ENCODE peak calls at places on chromosomes 4 and X, in four cellular contexts. One of them, this sample, is unnamed.

GRCh38 chrX:39836802-39837420 is 260.8 kb downstream of the BCOR start:
- DNase-seq in astrocyte: no peak
- DNase-seq in H9: no peak
- DNase-seq in mesendoderm: no peak
- DNase-seq in this sample: no peak

GRCh38 chr4:76562161-76562560 is 127.1 kb downstream of the SHROOM3 start:
- DNase-seq in H9: no peak
- DNase-seq in astrocyte: peak
- DNase-seq in mesendoderm: no peak
- DNase-seq in this sample: no peak

GRCh38 chr4:100117749-100118148 is 72.5 kb downstream of the DDIT4L start:
- DNase-seq in astrocyte: no peak
- DNase-seq in H9: no peak
- DNase-seq in mesendoderm: no peak
- DNase-seq in this sample: no peak

GRCh38 chrX:16239211-16239610 is 71.9 kb downstream of the MAGEB17 start:
- DNase-seq in H9: no peak
- DNase-seq in astrocyte: peak
- DNase-seq in mesendoderm: no peak
- DNase-seq in this sample: peak

GRCh38 chr4:60461551-60461950 is 738.6 kb upstream of the ADGRL3 start:
- DNase-seq in astrocyte: no peak
- DNase-seq in mesendoderm: no peak
- DNase-seq in H9: no peak
- DNase-seq in this sample: no peak

GRCh38 chr4:83011779-83012630 is 1.4 kb upstream of the LIN54 start:
- DNase-seq in H9: peak
- DNase-seq in mesendoderm: peak
- DNase-seq in astrocyte: no peak
- DNase-seq in this sample: no peak

GRCh38 chr4:184845367-184846011 is 19.7 kb upstream of the ACSL1 start:
- DNase-seq in H9: no peak
- DNase-seq in astrocyte: peak
- DNase-seq in mesendoderm: no peak
- DNase-seq in this sample: peak

GRCh38 chrX:32480019-32480418 is 731.3 kb downstream of the DMD start:
- DNase-seq in H9: no peak
- DNase-seq in mesendoderm: no peak
- DNase-seq in astrocyte: no peak
- DNase-seq in this sample: no peak

GRCh38 chr4:89298160-89298559 is 9.4 kb downstream of the GPRIN3 start:
- DNase-seq in astrocyte: no peak
- DNase-seq in H9: no peak
- DNase-seq in mesendoderm: no peak
- DNase-seq in this sample: no peak

GRCh38 chr4:105666693-105667092 is 41.8 kb downstream of the INTS12 start:
- DNase-seq in mesendoderm: peak
- DNase-seq in H9: no peak
- DNase-seq in astrocyte: peak
- DNase-seq in this sample: no peak

GRCh38 chr4:27594917-27595316 is 734.3 kb downstream of the STIM2 start:
- DNase-seq in H9: no peak
- DNase-seq in astrocyte: no peak
- DNase-seq in mesendoderm: no peak
- DNase-seq in this sample: no peak

GRCh38 chr4:16809064-16809463 is 89.4 kb downstream of the LDB2 start:
- DNase-seq in astrocyte: no peak
- DNase-seq in mesendoderm: no peak
- DNase-seq in H9: no peak
- DNase-seq in this sample: no peak

GRCh38 chr4:106773106-106773905 is 262.8 kb downstream of the DKK2 start:
- DNase-seq in astrocyte: peak
- DNase-seq in mesendoderm: no peak
- DNase-seq in H9: no peak
- DNase-seq in this sample: no peak

GRCh38 chr4:24802648-24803047 is 7.3 kb downstream of the SOD3 start:
- DNase-seq in mesendoderm: no peak
- DNase-seq in H9: no peak
- DNase-seq in astrocyte: no peak
- DNase-seq in this sample: no peak

GRCh38 chrX:97380200-97380599 is 496.5 kb downstream of the RPA4 start:
- DNase-seq in H9: no peak
- DNase-seq in astrocyte: no peak
- DNase-seq in mesendoderm: no peak
- DNase-seq in this sample: no peak

GRCh38 chrX:51743179-51743957 is at the start of gene GSPT2:
- DNase-seq in astrocyte: peak
- DNase-seq in mesendoderm: peak
- DNase-seq in H9: peak
- DNase-seq in this sample: no peak

GRCh38 chrX:107542500-107542899 is 85.8 kb upstream of the PRPS1 start:
- DNase-seq in H9: peak
- DNase-seq in mesendoderm: peak
- DNase-seq in astrocyte: peak
- DNase-seq in this sample: no peak

GRCh38 chr4:72295966-72296557 is 264.3 kb downstream of the NPFFR2 start:
- DNase-seq in astrocyte: peak
- DNase-seq in mesendoderm: peak
- DNase-seq in H9: no peak
- DNase-seq in this sample: no peak

GRCh38 chr4:103054030-103054429 is 22.5 kb downstream of the SLC9B2 start:
- DNase-seq in mesendoderm: no peak
- DNase-seq in astrocyte: no peak
- DNase-seq in H9: no peak
- DNase-seq in this sample: no peak

GRCh38 chr4:5472166-5472565 is 236.2 kb downstream of the EVC2 start:
- DNase-seq in astrocyte: no peak
- DNase-seq in mesendoderm: no peak
- DNase-seq in H9: no peak
- DNase-seq in this sample: no peak
- H3K4me2 ChIP-seq in astrocyte: no peak
- H3K4me2 ChIP-seq in mesendoderm: no peak
- H3K4me2 ChIP-seq in H9: no peak
- H3K4me2 ChIP-seq in this sample: no peak

DNA sequence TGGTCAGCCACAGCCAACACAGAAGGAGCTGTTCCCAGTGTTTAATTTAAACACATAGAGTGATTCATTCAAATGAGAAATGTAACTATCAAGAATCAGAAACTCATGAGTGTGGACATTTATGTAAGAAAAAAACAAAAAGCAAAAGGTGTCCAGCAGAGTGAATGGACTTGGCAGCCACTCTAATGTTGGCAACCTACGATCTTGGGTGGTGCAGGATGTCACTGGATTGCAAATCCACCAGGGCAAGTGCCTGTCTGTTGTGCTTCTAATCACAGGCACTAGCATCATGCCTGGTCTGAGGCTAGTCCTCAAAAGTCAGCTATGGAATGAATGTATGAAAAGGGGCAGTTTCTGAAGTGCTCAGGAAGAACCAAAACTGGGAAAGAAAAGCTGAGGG is 277.7 kb upstream of the CLNK start:
- DNase-seq in astrocyte: no peak
- DNase-seq in H9: no peak
- DNase-seq in mesendoderm: no peak
- DNase-seq in this sample: no peak
- H3K9ac ChIP-seq in astrocyte: no peak
- H3K9ac ChIP-seq in H9: no peak
- H3K9ac ChIP-seq in mesendoderm: no peak
- H3K9ac ChIP-seq in this sample: no peak

DNA sequence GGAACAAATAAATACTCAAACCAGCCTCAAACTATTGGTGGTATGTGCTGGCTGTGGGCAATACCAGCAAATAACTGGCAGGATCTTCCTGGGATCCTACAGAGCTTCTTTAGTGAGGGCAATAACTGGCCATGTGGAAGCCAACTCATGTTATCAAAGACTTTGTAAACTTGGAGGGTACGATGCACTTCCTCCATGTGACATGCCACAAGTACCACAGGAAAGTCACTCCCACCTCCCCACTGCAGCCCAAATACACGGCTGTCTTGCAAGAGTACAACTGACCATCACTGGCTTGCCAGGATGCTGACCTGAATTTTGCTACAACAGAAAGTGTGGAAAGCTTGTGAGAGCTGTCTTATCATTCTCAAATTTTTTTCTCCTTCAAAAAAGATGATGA is 93.3 kb upstream of the MAML3 start:
- DNase-seq in mesendoderm: no peak
- DNase-seq in astrocyte: no peak
- DNase-seq in H9: no peak
- DNase-seq in this sample: no peak
- H3K4me2 ChIP-seq in mesendoderm: no peak
- H3K4me2 ChIP-seq in astrocyte: no peak
- H3K4me2 ChIP-seq in H9: no peak
- H3K4me2 ChIP-seq in this sample: no peak

DNA sequence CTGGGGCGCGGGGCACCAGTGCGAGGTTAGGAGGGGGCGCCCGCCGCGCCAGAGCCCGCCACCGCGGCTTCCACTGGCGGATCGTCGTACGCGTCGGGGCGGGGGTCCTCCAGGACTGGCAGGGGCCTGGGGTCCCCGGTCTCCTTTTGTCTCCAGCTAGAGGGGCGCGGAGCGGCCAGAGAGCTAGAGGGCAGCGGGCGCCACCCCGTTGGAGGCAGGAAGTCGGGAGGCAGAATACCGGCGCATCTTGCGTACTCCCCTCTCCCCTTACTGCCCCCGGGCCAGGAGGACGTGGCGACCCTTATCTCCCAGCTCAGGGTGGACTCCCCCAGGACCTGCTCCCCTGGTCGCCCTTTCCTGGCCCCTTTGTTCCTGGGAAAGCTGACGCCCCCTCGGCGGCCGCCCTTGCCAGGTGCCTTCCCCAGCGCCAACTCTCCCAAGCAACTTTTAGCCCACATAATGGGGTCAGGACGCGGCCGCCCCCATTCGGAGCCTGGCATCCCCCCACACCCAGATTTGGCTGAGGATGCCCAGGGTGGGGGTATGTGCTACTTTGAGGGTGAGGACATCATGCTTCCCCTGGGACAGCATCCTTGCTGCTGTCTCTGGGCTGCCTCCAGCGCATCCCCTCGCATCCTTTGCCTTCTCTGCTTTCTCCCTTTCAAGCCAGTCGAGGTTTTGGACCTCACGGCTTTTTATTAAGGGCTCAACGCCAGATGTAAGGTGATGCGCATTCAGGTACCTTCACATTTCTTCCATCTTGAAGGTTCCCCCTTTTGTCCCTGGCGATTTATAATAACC is 976 bp downstream of the CNKSR2 start:
- DNase-seq in astrocyte: no peak
- DNase-seq in H9: peak
- DNase-seq in mesendoderm: peak
- DNase-seq in this sample: no peak
- H3K9ac ChIP-seq in astrocyte: peak
- H3K9ac ChIP-seq in H9: no peak
- H3K9ac ChIP-seq in mesendoderm: peak
- H3K9ac ChIP-seq in this sample: no peak

DNA sequence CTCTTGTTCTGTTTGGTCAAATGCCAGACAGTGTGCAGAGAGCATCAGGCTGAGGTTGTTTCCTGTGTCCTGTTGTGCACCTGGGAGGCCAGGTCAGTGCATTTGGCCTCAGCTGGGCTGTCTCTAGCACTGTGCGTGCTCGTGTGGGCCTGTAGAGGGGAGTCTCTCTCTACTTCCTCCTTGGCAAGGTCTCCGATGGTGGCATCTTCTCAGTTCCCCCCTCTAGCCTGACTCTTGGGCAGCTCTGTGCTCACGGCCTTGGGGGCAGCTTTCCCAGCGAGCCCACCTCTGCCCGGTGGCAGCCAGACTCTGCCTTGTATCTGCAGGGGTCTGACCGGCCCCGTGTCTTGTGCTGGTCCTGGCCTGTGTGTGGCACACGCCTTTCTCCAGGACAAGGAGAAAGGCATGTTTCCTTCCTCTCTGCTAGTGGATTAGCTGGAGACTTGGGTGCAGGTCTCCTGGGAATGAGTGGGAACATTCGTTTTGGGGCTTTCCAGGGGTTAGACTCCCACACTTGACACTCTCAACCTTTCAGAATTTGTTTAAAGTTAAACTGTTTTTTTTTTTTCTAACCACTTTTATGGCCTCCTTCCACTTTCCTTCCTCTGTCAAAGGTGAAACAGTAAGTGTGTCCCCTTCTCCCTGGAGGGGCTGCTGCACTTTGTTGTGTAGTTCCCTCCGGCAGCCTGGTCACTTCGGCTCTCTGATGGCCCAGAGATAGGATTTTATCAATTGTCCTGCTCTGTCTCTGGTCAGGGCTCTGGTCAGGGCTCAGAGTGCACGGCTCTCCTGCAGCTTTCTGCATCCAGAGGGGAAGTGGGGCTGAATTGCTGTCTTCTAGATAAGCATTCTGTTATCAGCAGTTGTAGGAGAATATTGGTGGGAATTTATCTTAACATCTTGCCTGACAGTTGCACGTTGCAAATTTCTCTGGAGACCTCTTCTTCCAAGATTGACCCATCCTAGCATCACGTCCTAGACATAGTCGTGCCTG is 62.5 kb downstream of the FAM193A start:
- DNase-seq in H9: peak
- DNase-seq in mesendoderm: peak
- DNase-seq in astrocyte: no peak
- DNase-seq in this sample: no peak
- H3K4me2 ChIP-seq in H9: no peak
- H3K4me2 ChIP-seq in mesendoderm: no peak
- H3K4me2 ChIP-seq in astrocyte: no peak
- H3K4me2 ChIP-seq in this sample: no peak

GRCh38 chr4:148442830-148443549 is 776 bp upstream of the NR3C2 start:
- DNase-seq in astrocyte: no peak
- DNase-seq in H9: no peak
- DNase-seq in mesendoderm: no peak
- DNase-seq in this sample: no peak

GRCh38 chr4:148445071-148445902 is 3.1 kb upstream of the NR3C2 start:
- DNase-seq in astrocyte: no peak
- DNase-seq in mesendoderm: peak
- DNase-seq in H9: peak
- DNase-seq in this sample: no peak

GRCh38 chr4:148445903-148446261 is 3.7 kb upstream of the NR3C2 start:
- DNase-seq in H9: no peak
- DNase-seq in mesendoderm: peak
- DNase-seq in astrocyte: no peak
- DNase-seq in this sample: no peak

GRCh38 chr4:148443550-148444295 is 1.5 kb upstream of the NR3C2 start:
- DNase-seq in H9: no peak
- DNase-seq in mesendoderm: peak
- DNase-seq in astrocyte: no peak
- DNase-seq in this sample: no peak

GRCh38 chr4:148444296-148445070 is 2.3 kb upstream of the NR3C2 start:
- DNase-seq in mesendoderm: peak
- DNase-seq in H9: peak
- DNase-seq in astrocyte: no peak
- DNase-seq in this sample: no peak
- H3K9ac ChIP-seq in mesendoderm: peak
- H3K9ac ChIP-seq in H9: no peak
- H3K9ac ChIP-seq in astrocyte: no peak
- H3K9ac ChIP-seq in this sample: no peak

DNA sequence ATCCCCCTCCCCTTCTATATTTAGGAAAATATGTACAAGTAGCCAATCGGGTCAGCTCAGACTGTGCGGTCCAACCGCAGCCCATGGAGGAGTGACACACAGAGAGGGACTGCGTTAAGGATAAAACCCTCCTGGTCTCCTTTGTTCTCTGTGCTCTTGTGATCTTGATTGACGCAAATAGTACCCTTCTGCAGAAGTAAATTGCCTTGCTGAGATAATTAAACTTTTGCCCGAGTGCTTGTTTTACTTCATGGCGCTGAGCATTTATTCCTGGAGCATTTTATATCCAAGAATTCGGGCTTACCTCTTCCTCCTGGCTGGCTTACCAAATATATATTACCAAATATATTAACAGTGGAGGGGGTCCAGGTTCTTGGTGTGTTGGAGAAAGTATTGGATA is 184.2 kb downstream of the STAG2 start:
- DNase-seq in H9: no peak
- DNase-seq in astrocyte: no peak
- DNase-seq in mesendoderm: peak
- DNase-seq in this sample: no peak
- H3K4me2 ChIP-seq in H9: no peak
- H3K4me2 ChIP-seq in astrocyte: no peak
- H3K4me2 ChIP-seq in mesendoderm: no peak
- H3K4me2 ChIP-seq in this sample: no peak

This sample was measured in keratinocyte.